ENCODE peak calls at places on chromosomes 2 and 18, in seven cellular contexts. Z is adrenal gland; D is CD8-positive, alpha-beta memory T cell; L is mammary epithelial cell; C is adipocyte; J is fibroblast of lung; O is Panc1. M is an unnamed sample.

GRCh38 chr2:46248171-46248570 is 49.0 kb upstream of the EPAS1 start:
- DNase-seq in Z (no peak), D (no peak), L (no peak), C (no peak), J (no peak), O (no peak), M (no peak)

GRCh38 chr18:55513199-55513598 is 74.8 kb downstream of the TCF4 start:
- DNase-seq in Z (no peak), D (no peak), L (no peak), C (no peak), J (peak; percentile 49), O (no peak), M (no peak)

GRCh38 chr18:79507076-79507545 is 111.4 kb downstream of the NFATC1 start:
- DNase-seq in Z (peak; percentile 61), D (peak; percentile 50), L (no peak), C (no peak), J (peak; percentile 75), O (no peak), M (peak; percentile 37)

GRCh38 chr2:150142561-150142960 is 344.9 kb downstream of the RND3 start:
- DNase-seq in Z (no peak), D (no peak), L (peak; percentile 87), C (peak; percentile 62), J (peak; percentile 88), O (no peak), M (no peak)

GRCh38 chr18:66344227-66344626 is 259.7 kb downstream of the CDH19 start:
- DNase-seq in Z (no peak), D (no peak), L (no peak), C (no peak), J (no peak), O (no peak), M (no peak)

GRCh38 chr2:148876190-148876588 is 1.2 kb downstream of the KIF5C start:
- DNase-seq in Z (no peak), D (peak; percentile 18), L (no peak), C (no peak), J (no peak), O (no peak), M (no peak)

GRCh38 chr2:2286592-2286991 is 44.5 kb downstream of the MYT1L start:
- DNase-seq in Z (no peak), D (no peak), L (no peak), C (no peak), J (no peak), O (no peak), M (no peak)

GRCh38 chr18:28115149-28115550 is 61.8 kb downstream of the CDH2 start:
- DNase-seq in Z (no peak), D (no peak), L (peak; percentile 85), C (peak; percentile 64), J (peak; percentile 99), O (no peak), M (no peak)

GRCh38 chr2:163652741-163653140 is 83.1 kb downstream of the FIGN start:
- DNase-seq in Z (no peak), D (no peak), L (no peak), C (no peak), J (no peak), O (no peak), M (no peak)

GRCh38 chr18:50030146-50030545 is 164.8 kb downstream of the MYO5B start:
- DNase-seq in Z (no peak), D (no peak), L (no peak), C (no peak), J (no peak), O (no peak), M (no peak)

GRCh38 chr2:223041527-223042109 is 10.4 kb upstream of the KCNE4 start:
- DNase-seq in Z (peak; percentile 70), D (no peak), L (peak; percentile 87), C (peak; percentile 98), J (peak; percentile 98), O (peak; percentile 30), M (peak; percentile 54)

GRCh38 chr2:33532966-33533365 is 56.5 kb downstream of the RASGRP3 start:
- DNase-seq in Z (no peak), D (no peak), L (no peak), C (no peak), J (no peak), O (no peak), M (no peak)
- H3K4me1 ChIP-seq in Z (no peaks in the 10 kb centered on the region), D (no peaks in the 10 kb centered on the region), L (peaks cover 9% of the 10 kb centered on the region), C (peaks cover 14% of the 10 kb centered on the region), J (peaks cover 13% of the 10 kb centered on the region), O (no peaks in the 10 kb centered on the region), M (no peaks in the 10 kb centered on the region)

GRCh38 chr2:120469486-120469885 is 123.5 kb downstream of the INHBB start:
- DNase-seq in Z (no peak), D (no peak), L (no peak), C (peak; percentile 17), J (no peak), O (no peak), M (no peak)
- H3K4me1 ChIP-seq in Z (peaks cover 37% of the 10 kb centered on the region), D (no peaks in the 10 kb centered on the region), L (peaks cover 43% of the 10 kb centered on the region), C (peaks cover 51% of the 10 kb centered on the region), J (peaks cover 16% of the 10 kb centered on the region), O (peaks cover 9% of the 10 kb centered on the region), M (peaks cover 27% of the 10 kb centered on the region)

GRCh38 chr2:137924019-137924418 is 40.3 kb upstream of the HNMT start:
- DNase-seq in Z (no peak), D (no peak), L (no peak), C (peak; percentile 39), J (no peak), O (no peak), M (no peak)
- H3K4me1 ChIP-seq in Z (no peaks in the 10 kb centered on the region), D (no peaks in the 10 kb centered on the region), L (peaks cover 7% of the 10 kb centered on the region), C (peaks cover 29% of the 10 kb centered on the region), J (no peaks in the 10 kb centered on the region), O (no peaks in the 10 kb centered on the region), M (no peaks in the 10 kb centered on the region)

DNA sequence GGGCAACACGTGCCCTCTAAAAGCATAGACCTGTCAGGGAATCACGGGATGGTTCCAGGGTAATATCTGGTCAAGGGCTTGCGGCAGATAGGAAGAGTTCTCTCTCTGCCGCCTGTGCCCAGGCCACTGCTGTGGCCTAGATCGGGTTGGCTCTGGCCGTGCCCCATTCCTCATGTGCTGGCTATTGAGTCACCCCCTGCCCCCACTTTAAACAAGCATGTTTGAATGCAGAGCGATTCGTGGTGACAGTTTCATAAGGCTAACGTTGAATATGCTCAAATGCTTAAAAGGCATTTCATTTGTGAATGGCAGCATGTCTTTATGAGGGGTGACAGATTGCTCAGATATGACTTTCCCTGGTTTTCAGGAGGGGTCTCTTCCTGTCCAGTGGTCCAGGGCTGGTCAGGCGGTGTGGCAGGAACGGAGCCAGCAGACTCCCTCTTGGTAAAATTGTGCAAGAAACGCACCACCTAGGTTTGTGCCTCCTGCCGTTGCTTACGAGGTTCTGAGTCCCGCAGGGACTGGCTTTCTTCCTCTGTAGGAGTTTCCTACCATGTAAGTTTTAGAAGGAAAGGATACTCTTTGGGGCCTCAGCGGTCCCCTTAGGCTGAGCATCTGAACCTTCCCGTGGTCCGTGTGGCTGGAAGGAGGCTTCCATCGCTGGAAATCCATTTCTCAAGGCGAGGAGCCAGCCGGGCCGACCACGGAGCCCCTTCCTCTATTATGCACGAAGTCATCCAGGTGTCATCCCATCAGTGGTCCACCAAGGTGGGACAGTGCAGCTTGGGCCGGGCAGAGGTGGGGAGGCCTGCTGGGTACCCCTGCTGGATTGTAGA is 50.2 kb downstream of the AGAP1 start:
- DNase-seq in Z (no peak), D (no peak), L (no peak), C (no peak), J (no peak), O (no peak), M (no peak)
- H3K4me1 ChIP-seq in Z (peaks cover 3% of the 10 kb centered on the region), D (no peaks in the 10 kb centered on the region), L (peaks cover 2% of the 10 kb centered on the region), C (no peaks in the 10 kb centered on the region), J (no peaks in the 10 kb centered on the region), O (peaks cover 3% of the 10 kb centered on the region), M (no peaks in the 10 kb centered on the region)

DNA sequence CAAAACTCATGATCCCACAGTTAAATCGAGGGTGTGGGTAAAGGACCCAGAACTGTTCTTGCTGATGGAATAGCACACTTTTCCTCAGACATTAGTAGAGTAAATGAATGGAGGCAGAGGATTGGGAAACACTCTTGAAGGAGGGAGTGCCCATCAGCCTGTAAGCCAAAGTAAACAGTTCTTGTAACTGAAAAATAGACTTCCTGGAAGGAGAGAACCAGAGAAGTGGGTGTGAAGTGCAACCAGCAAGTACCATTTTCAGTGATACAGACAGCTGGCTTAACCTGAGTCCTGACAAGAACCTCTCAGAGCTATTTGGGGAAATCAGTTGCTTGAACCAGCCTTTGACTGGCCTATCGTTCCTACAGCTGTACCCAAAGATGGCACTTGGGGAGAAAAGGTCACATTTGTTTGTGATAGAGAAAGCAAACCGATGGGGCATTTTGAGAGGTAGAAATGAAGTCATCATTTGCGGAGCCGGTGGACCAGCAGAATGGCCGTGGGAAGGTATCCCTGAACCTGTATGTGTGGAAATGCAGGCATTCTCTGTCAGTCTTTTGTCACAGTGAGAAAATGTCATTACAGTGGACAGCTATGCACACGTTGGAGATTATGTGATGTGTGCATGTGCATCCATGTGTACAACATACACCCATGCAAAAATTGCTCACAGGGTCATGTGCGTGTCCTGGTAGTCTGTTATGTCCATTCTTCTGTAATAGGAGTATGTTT is 17.7 kb downstream of the CRIM1 start:
- DNase-seq in Z (no peak), D (no peak), L (peak; percentile 65), C (peak; percentile 90), J (peak; percentile 87), O (no peak), M (peak; percentile 39)
- H3K4me1 ChIP-seq in Z (peaks cover 40% of the 10 kb centered on the region), D (no peaks in the 10 kb centered on the region), L (peaks cover 98% of the 10 kb centered on the region), C (peaks cover 75% of the 10 kb centered on the region), J (peaks cover 48% of the 10 kb centered on the region), O (peaks cover 98% of the 10 kb centered on the region), M (peaks cover 69% of the 10 kb centered on the region)

GRCh38 chr2:128306081-128306930 is 12.4 kb downstream of the HS6ST1 start:
- DNase-seq in Z (no peak), D (no peak), L (peak; percentile 82), C (peak; percentile 69), J (peak; percentile 97), O (no peak), M (peak; percentile 64)
- H3K4me1 ChIP-seq in Z (peaks cover 100% of the 10 kb centered on the region), D (no peaks in the 10 kb centered on the region), L (peaks cover 51% of the 10 kb centered on the region), C (peaks cover 59% of the 10 kb centered on the region), J (peaks cover 39% of the 10 kb centered on the region), O (peaks cover 15% of the 10 kb centered on the region), M (no peaks in the 10 kb centered on the region)

DNA sequence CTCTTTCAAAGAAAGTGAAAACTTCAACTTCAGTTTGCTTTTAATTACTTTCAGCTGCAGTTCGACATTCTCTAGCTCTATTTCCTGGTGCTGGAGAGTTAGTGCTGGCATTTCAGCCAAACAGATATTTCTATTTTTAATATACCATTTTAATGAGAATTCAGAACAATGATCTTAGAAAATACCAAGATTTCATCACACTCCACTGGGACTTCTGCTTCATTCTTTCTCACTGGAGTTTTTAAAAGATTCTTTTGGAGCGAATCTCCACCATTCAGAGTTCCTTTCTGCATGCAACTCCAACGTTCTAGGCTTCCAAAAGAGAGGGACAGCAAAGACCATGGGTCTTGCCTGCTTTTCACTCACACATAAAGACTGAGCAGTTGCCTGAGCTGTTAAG is 94.2 kb downstream of the CABLES1 start:
- DNase-seq in Z (no peak), D (no peak), L (no peak), C (peak; percentile 76), J (peak; percentile 17), O (no peak), M (no peak)
- H3K4me1 ChIP-seq in Z (peaks cover 48% of the 10 kb centered on the region), D (peaks cover 17% of the 10 kb centered on the region), L (no peaks in the 10 kb centered on the region), C (peaks cover 74% of the 10 kb centered on the region), J (peaks cover 35% of the 10 kb centered on the region), O (peaks cover 9% of the 10 kb centered on the region), M (peaks cover 54% of the 10 kb centered on the region)

GRCh38 chr2:238216651-238217184 is 13.2 kb upstream of the ILKAP start:
- DNase-seq in Z (no peak), D (no peak), L (no peak), C (no peak), J (no peak), O (no peak), M (no peak)
- H3K4me1 ChIP-seq in Z (no peaks in the 10 kb centered on the region), D (no peaks in the 10 kb centered on the region), L (no peaks in the 10 kb centered on the region), C (no peaks in the 10 kb centered on the region), J (no peaks in the 10 kb centered on the region), O (peaks cover 4% of the 10 kb centered on the region), M (peaks cover 35% of the 10 kb centered on the region)